ENCODE peak calls at places on chromosome 17, in seven cellular contexts. F, I, W, D, X, O and L are unnamed samples.

GRCh38 chr17:79781691-79782575 is 4.0 kb downstream of the CBX2 start:
- DNase-seq in O (no peak), F (no peak), W (no peak), X (no peak), D (no peak), I (no peak), L (no peak)

GRCh38 chr17:79667121-79667715 is 56.4 kb upstream of the RBFOX3 start:
- DNase-seq in W (no peak), O (no peak), X (no peak), I (no peak), F (no peak), D (no peak), L (no peak)

GRCh38 chr17:43753488-43754129 is 5.0 kb downstream of the SOST start:
- DNase-seq in X (peak; percentile 8), D (no peak), W (no peak), O (no peak), F (no peak), I (no peak), L (no peak)

GRCh38 chr17:48541574-48542113 is 3.3 kb downstream of the HOXB2 start:
- DNase-seq in W (no peak), F (no peak), I (no peak), D (no peak), O (no peak), X (no peak), L (no peak)

GRCh38 chr17:49528966-49529365 is 33.9 kb downstream of the NGFR start:
- DNase-seq in D (no peak), F (no peak), O (no peak), I (no peak), X (no peak), W (no peak), L (no peak)

GRCh38 chr17:5758651-5759050 is 174.3 kb upstream of the NLRP1 start:
- DNase-seq in X (no peak), I (no peak), F (no peak), W (no peak), D (no peak), O (no peak), L (no peak)

GRCh38 chr17:8072727-8073461 is 14.6 kb downstream of the ALOX12B start:
- DNase-seq in F (no peak), X (no peak), W (no peak), I (no peak), D (no peak), O (no peak), L (no peak)

GRCh38 chr17:78736526-78737079 is 45.5 kb downstream of the CYTH1 start:
- DNase-seq in W (no peak), D (no peak), O (no peak), I (peak; percentile 73), X (peak; percentile 93), F (peak; percentile 82), L (no peak)

GRCh38 chr17:65155622-65156021 is 18.5 kb downstream of the RGS9 start:
- DNase-seq in X (no peak), D (no peak), F (no peak), O (no peak), W (no peak), I (no peak), L (no peak)